ENCODE peak calls at places on chromosomes 1 and 21, in four cellular contexts. I, E, Y and X are unnamed samples.

GRCh38 chr1:11134352-11135266 is 34.9 kb upstream of the EXOSC10 start:
- DNase-seq in I (no peak), E (peak; percentile 59), Y (peak; percentile 30), X (peak; percentile 10)

GRCh38 chr1:95197616-95198252 is 36.3 kb upstream of the RWDD3 start:
- DNase-seq in I (no peak), E (peak; percentile 54), Y (peak; percentile 85), X (peak; percentile 84)

GRCh38 chr1:84117868-84118267 is 26.2 kb upstream of the PRKACB start:
- DNase-seq in I (no peak), E (peak; percentile 35), Y (peak; percentile 65), X (peak; percentile 57)

GRCh38 chr1:220788146-220788545 is 1.4 kb downstream of the MTARC1 start:
- DNase-seq in I (no peak), E (no peak), Y (peak; percentile 38), X (peak; percentile 15)

GRCh38 chr21:15788847-15789548 is 59.2 kb downstream of the USP25 start:
- DNase-seq in I (no peak), E (peak; percentile 66), Y (peak; percentile 70), X (peak; percentile 59)

GRCh38 chr1:3032371-3032862 is 11.2 kb downstream of the ACTRT2 start:
- DNase-seq in I (no peak), E (no peak), Y (no peak), X (no peak)

GRCh38 chr1:12610305-12610935 is 7.6 kb downstream of the DHRS3 start:
- DNase-seq in I (no peak), E (no peak), Y (no peak), X (no peak)

GRCh38 chr21:31184462-31184861 is 146.2 kb upstream of the KRTAP19-8 start:
- DNase-seq in I (no peak), E (no peak), Y (no peak), X (no peak)

GRCh38 chr1:36856126-36856525 is 178.2 kb downstream of the GRIK3 start:
- DNase-seq in I (no peak), E (no peak), Y (no peak), X (no peak)

GRCh38 chr1:1680031-1680911 is 12.3 kb downstream of the SLC35E2B start:
- DNase-seq in I (no peak), E (no peak), Y (no peak), X (no peak)

GRCh38 chr21:35530726-35531125 is 481.6 kb upstream of the RUNX1 start:
- DNase-seq in I (no peak), E (no peak), Y (no peak), X (no peak)

GRCh38 chr21:15706686-15707085 is 23.1 kb upstream of the USP25 start:
- DNase-seq in I (no peak), E (peak; percentile 79), Y (peak; percentile 98), X (peak; percentile 99)

GRCh38 chr1:216044538-216044937 is 378.7 kb downstream of the USH2A start:
- DNase-seq in I (no peak), E (no peak), Y (peak; percentile 42), X (peak; percentile 36)

GRCh38 chr1:230124187-230125128 is 57.4 kb downstream of the GALNT2 start:
- DNase-seq in I (no peak), E (peak; percentile 33), Y (peak; percentile 85), X (peak; percentile 84)
- H3K9ac ChIP-seq in I (no peak overlapping the region), E (no peak overlapping the region), Y (no peak overlapping the region), X (peak overlapping the region; percentile 23)

GRCh38 chr1:63732666-63733065 is 41.2 kb upstream of the ROR1 start:
- DNase-seq in I (no peak), E (peak; percentile 67), Y (peak; percentile 31), X (no peak)
- H3K4me2 ChIP-seq in I (no peak overlapping the region), E (no peak overlapping the region), Y (no peak overlapping the region), X (peak overlapping the region; percentile 77)

GRCh38 chr1:217673387-217673786 is 42.2 kb downstream of the SPATA17 start:
- DNase-seq in I (no peak), E (no peak), Y (no peak), X (no peak)
- H3K9ac ChIP-seq in I (no peak overlapping the region), E (no peak overlapping the region), Y (no peak overlapping the region), X (no peak overlapping the region)

GRCh38 chr1:248000169-248000568 is 13.3 kb upstream of the OR2L5 start:
- DNase-seq in I (no peak), E (no peak), Y (no peak), X (no peak)
- H3K4me2 ChIP-seq in I (no peak overlapping the region), E (no peak overlapping the region), Y (no peak overlapping the region), X (no peak overlapping the region)

DNA sequence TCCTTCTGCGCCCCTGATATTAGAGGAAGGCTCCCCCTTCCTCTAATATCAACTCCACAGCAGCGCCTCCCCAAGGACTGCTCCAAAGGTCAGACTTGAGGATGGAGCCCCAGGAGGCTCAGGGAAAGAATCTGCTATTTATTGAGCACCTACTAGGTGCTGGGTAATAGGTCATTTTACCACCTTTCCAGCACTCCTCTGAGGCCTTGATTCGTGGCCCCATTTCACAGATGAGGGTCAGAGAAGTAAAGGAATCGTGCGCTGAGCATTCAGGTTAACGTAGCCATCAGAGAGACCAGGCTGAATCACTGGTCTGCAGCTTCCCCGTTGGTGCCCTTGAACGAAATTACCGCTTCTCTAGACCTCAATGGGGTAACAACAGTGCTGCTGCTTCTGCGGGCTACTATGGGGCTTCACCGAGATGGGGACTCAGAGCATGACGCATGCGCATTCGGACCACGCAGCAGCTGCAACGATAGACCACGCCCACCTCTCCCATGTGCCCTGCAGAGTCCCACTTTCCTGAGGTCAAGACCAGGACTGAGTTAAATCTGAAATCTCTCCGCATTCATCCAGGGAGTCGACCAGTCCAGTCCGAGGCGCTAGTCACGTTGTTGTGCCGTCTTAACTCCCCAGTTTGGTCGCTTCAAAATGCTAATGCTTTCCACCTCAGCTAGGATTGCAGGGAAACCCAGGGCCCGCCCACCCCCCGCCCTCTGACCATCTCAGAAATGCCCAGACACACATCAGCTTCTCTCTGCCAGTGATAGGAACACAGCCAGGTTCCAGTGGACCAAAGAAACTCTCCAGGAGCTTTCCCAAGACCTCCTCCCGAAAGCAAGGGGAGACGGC is 12.9 kb downstream of the CAMK2N1 start:
- DNase-seq in I (peak; percentile 78), E (peak; percentile 66), Y (peak; percentile 38), X (no peak)
- H3K9ac ChIP-seq in I (no peak overlapping the region), E (no peak overlapping the region), Y (no peak overlapping the region), X (no peak overlapping the region)

GRCh38 chr1:42965339-42965738 is 6.7 kb upstream of the SLC2A1 start:
- DNase-seq in I (no peak), E (no peak), Y (no peak), X (no peak)

GRCh38 chr1:42961560-42962091 is 3.0 kb upstream of the SLC2A1 start:
- DNase-seq in I (no peak), E (peak; percentile 79), Y (no peak), X (no peak)

GRCh38 chr1:42962641-42963377 is 4.1 kb upstream of the SLC2A1 start:
- DNase-seq in I (no peak), E (peak; percentile 70), Y (peak; percentile 70), X (peak; percentile 57)

GRCh38 chr1:42964032-42964812 is 5.6 kb upstream of the SLC2A1 start:
- DNase-seq in I (no peak), E (no peak), Y (no peak), X (no peak)

GRCh38 chr1:42963378-42964005 is 4.8 kb upstream of the SLC2A1 start:
- DNase-seq in I (no peak), E (peak; percentile 92), Y (peak; percentile 95), X (peak; percentile 95)
- H3K4me2 ChIP-seq in I (no peak overlapping the region), E (peak overlapping the region; percentile 6), Y (peak overlapping the region; percentile 78), X (peak overlapping the region; percentile 66)

GRCh38 chr1:41444796-41445195 is 39.7 kb downstream of the EDN2 start:
- DNase-seq in I (no peak), E (no peak), Y (no peak), X (no peak)

GRCh38 chr1:41439234-41439633 is 45.2 kb downstream of the EDN2 start:
- DNase-seq in I (no peak), E (no peak), Y (no peak), X (no peak)

GRCh38 chr1:41440321-41441090 is 44.0 kb downstream of the EDN2 start:
- DNase-seq in I (no peak), E (no peak), Y (no peak), X (no peak)

GRCh38 chr1:41444246-41444645 is 40.2 kb downstream of the EDN2 start:
- DNase-seq in I (no peak), E (no peak), Y (no peak), X (no peak)

DNA sequence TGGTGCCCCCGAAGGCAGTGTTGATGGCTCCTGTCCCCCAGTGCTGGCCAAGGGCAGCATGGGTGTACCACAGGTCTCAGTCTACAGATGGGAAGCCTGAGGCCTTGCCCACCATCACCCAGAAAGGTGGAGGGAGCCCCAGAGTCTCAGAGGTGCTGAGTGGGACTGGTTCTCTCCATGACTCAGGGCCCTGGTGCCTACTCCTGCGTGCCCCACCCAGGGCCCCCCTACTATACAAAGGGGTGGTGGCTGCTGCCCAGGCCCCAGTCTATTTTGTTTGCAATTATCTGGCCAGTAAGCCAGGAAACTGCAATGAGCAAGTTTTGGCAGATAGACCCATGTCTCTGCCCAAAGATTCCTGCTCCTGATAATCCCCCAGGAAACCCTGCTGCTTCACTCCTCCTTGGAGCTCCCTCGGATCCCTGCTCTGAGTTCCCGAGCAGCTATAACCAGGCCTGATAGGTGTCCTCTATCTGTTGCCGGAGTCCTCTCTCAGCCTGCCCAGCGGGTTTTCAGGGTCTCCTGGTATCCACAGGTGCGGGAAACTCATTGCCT is 41.7 kb downstream of the EDN2 start:
- DNase-seq in I (no peak), E (no peak), Y (peak; percentile 64), X (peak; percentile 53)
- H3K9ac ChIP-seq in I (no peak overlapping the region), E (no peak overlapping the region), Y (no peak overlapping the region), X (no peak overlapping the region)

GRCh38 chr1:8883510-8883909 is 5.0 kb upstream of the ENO1 start:
- DNase-seq in I (no peak), E (no peak), Y (no peak), X (no peak)
- H3K4me2 ChIP-seq in I (no peak overlapping the region), E (no peak overlapping the region), Y (no peak overlapping the region), X (no peak overlapping the region)

DNA sequence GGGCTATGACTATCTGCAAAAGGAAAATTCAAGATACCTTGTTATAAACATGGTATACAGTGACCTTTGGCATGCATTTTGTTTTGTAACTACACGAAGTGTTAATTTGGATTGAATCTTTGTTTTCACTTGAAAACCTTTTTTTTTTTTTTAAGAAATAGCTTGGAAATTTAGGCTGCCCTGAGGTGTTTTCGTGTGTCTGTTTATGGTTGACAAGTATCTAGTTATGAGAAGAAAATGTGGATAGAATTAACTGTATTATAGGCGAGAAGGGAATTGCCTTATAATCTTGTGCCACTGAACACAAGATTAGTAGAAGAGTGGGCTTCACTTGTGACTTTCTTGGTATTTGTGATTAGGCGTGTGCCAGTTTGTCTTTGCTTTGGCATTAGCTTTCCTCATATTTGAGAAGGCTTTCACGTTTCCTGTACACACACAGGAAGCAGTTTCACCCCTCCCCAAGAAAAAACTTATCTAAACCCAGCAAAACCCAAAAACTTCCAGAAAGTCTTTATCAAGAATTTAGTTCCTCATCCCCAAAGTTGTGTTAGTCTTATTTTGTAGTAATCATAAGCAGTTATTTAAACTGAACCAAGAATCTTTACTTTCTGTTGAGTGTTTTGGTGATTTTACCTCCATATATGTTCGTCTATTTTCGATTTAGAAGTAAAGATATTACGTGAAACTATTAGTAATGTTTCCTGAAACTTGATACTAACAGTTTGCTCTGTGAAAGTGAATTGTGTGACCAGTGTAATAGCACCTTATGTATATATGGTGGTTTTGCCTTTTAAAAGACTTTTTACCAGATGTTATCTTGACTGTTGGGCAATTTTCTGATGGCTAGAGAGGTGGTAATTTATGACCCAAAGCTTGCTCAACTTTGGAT is 3.8 kb downstream of the DYRK1A start:
- DNase-seq in I (no peak), E (peak; percentile 75), Y (peak; percentile 65), X (peak; percentile 67)
- H3K9ac ChIP-seq in I (no peak overlapping the region), E (peak overlapping the region; percentile 96), Y (no peak overlapping the region), X (peak overlapping the region; percentile 98)